ENCODE peak calls at places on chromosome 4, in six cellular contexts. O is left lung, F is fibroblast of lung, X is choroid plexus epithelial cell, V is osteoblast, Q is GM12865. B is an unnamed sample.

GRCh38 chr4:116101321-116101720 is 984.1 kb downstream of the TRAM1L1 start:
- DNase-seq in O (no peak), F (no peak), X (no peak), V (no peak), Q (peak; percentile 22), B (no peak)

GRCh38 chr4:166017804-166018203 is 144.8 kb downstream of the TLL1 start:
- DNase-seq in O (no peak), F (peak; percentile 30), X (no peak), V (no peak), Q (no peak), B (no peak)

GRCh38 chr4:8488791-8489369 is 48.3 kb downstream of the TRMT44 start:
- DNase-seq in O (no peak), F (no peak), X (no peak), V (peak; percentile 32), Q (no peak), B (no peak)

GRCh38 chr4:156128616-156129015 is 174.9 kb upstream of the CTSO start:
- DNase-seq in O (no peak), F (no peak), X (no peak), V (no peak), Q (no peak), B (no peak)

GRCh38 chr4:186201535-186202230 is 10.3 kb downstream of the CYP4V2 start:
- DNase-seq in O (no peak), F (no peak), X (peak; percentile 53), V (peak; percentile 83), Q (peak; percentile 56), B (peak; percentile 70)

GRCh38 chr4:138269175-138269574 is 27.0 kb upstream of the SLC7A11 start:
- DNase-seq in O (no peak), F (no peak), X (no peak), V (no peak), Q (no peak), B (no peak)

GRCh38 chr4:5554376-5554775 is 154.0 kb downstream of the EVC2 start:
- DNase-seq in O (no peak), F (no peak), X (peak; percentile 4), V (no peak), Q (no peak), B (no peak)

GRCh38 chr4:116020141-116020722 is 906.8 kb upstream of the NDST4 start:
- DNase-seq in O (no peak), F (no peak), X (no peak), V (no peak), Q (no peak), B (no peak)

GRCh38 chr4:150493846-150494245 is 88.1 kb upstream of the MAB21L2 start:
- DNase-seq in O (no peak), F (peak; percentile 40), X (peak; percentile 39), V (no peak), Q (no peak), B (no peak)

GRCh38 chr4:169207436-169208089 is 63.2 kb downstream of the SH3RF1 start:
- DNase-seq in O (no peak), F (peak; percentile 50), X (peak; percentile 51), V (peak; percentile 11), Q (no peak), B (no peak)

GRCh38 chr4:182649698-182650477 is 267.3 kb downstream of the DCTD start:
- DNase-seq in O (no peak), F (peak; percentile 65), X (no peak), V (peak; percentile 25), Q (no peak), B (no peak)

GRCh38 chr4:61938250-61938846 is 738.2 kb downstream of the ADGRL3 start:
- DNase-seq in O (no peak), F (no peak), X (no peak), V (no peak), Q (no peak), B (no peak)

DNA sequence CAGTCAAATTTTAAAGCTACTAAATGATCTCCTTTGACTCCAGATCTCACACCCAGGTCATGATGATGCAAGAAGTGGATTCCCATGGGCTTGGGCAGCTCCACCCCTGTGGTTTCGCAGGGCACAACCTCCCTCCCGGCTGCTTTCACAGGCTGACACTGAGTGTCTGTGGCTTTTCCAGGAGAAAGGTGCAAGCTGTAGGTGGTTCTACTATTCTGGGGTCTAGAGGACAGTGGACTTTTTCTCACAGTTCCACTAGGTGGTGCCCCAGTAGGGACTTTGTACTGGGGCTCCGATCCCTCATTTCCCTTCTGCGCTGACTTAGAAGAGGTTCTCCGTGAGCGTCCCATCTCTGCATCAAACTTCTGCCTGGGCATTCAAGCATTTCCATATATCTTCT is 845.2 kb downstream of the PCDH18 start:
- DNase-seq in O (no peak), F (no peak), X (peak; percentile 25), V (no peak), Q (peak; percentile 2), B (no peak)
- TF ChIP-seq CTCF in O (no peak), F (no peak), X (peak; percentile 51), V (no peak), Q (no peak), B (no peak)

GRCh38 chr4:40204507-40205258 is 7.9 kb downstream of the RHOH start:
- DNase-seq in O (no peak), F (no peak), X (no peak), V (no peak), Q (no peak), B (no peak)

GRCh38 chr4:40205259-40206198 is 8.7 kb downstream of the RHOH start:
- DNase-seq in O (no peak), F (no peak), X (no peak), V (no peak), Q (peak; percentile 95), B (peak; percentile 75)

GRCh38 chr4:40209401-40209800 is 12.6 kb downstream of the RHOH start:
- DNase-seq in O (no peak), F (no peak), X (no peak), V (no peak), Q (no peak), B (no peak)

GRCh38 chr4:40202474-40202873 is 5.6 kb downstream of the RHOH start:
- DNase-seq in O (no peak), F (no peak), X (no peak), V (no peak), Q (peak; percentile 51), B (no peak)

GRCh38 chr4:40206421-40206820 is 9.6 kb downstream of the RHOH start:
- DNase-seq in O (no peak), F (no peak), X (no peak), V (no peak), Q (no peak), B (no peak)
- H3K4me3 ChIP-seq in O (peak overlapping the region; percentile 33), F (no peak overlapping the region), X (no peak overlapping the region), V (no peak overlapping the region), Q (peak overlapping the region; percentile 87), B (peak overlapping the region; percentile 89)

GRCh38 chr4:21709031-21709430 is 239.5 kb downstream of the KCNIP4 start:
- DNase-seq in O (no peak), F (no peak), X (no peak), V (no peak), Q (no peak), B (no peak)
- TF ChIP-seq CTCF in O (no peak), F (no peak), X (no peak), V (no peak), Q (no peak), B (no peak)

GRCh38 chr4:118997601-118998000 is 108.9 kb downstream of the SYNPO2 start:
- DNase-seq in O (no peak), F (peak; percentile 37), X (peak; percentile 19), V (peak; percentile 73), Q (no peak), B (no peak)
- H3K4me3 ChIP-seq in O (no peak overlapping the region), F (no peak overlapping the region), X (no peak overlapping the region), V (no peak overlapping the region), Q (no peak overlapping the region), B (no peak overlapping the region)

DNA sequence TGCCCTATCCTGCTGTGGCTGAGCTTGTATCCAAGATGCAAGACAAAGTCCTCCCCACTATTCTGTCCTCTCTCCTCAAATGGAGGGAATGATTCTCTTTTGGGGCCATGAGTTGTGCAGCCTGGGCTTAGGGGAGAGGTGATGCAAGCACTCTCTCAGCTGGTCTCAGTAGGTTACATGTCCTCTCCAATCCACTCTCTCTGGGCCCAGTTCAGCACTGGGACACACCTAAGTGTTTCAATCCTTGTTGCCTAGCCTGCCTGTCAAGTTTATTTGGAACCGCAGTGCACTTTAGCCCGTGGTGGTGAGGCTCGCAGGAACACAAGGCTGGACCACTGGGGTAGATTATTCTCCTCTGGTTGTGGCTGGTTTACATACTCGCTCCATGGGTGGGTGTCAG is 23.8 kb upstream of the TMPRSS11D start:
- DNase-seq in O (no peak), F (no peak), X (no peak), V (no peak), Q (no peak), B (no peak)
- TF ChIP-seq CTCF in O (no peak), F (no peak), X (no peak), V (no peak), Q (no peak), B (no peak)

GRCh38 chr4:158161561-158162354 is 11.1 kb downstream of the GASK1B start:
- DNase-seq in O (peak; percentile 37), F (peak; percentile 98), X (peak; percentile 84), V (peak; percentile 86), Q (no peak), B (no peak)
- H3K4me3 ChIP-seq in O (no peak overlapping the region), F (no peak overlapping the region), X (no peak overlapping the region), V (no peak overlapping the region), Q (no peak overlapping the region), B (no peak overlapping the region)

DNA sequence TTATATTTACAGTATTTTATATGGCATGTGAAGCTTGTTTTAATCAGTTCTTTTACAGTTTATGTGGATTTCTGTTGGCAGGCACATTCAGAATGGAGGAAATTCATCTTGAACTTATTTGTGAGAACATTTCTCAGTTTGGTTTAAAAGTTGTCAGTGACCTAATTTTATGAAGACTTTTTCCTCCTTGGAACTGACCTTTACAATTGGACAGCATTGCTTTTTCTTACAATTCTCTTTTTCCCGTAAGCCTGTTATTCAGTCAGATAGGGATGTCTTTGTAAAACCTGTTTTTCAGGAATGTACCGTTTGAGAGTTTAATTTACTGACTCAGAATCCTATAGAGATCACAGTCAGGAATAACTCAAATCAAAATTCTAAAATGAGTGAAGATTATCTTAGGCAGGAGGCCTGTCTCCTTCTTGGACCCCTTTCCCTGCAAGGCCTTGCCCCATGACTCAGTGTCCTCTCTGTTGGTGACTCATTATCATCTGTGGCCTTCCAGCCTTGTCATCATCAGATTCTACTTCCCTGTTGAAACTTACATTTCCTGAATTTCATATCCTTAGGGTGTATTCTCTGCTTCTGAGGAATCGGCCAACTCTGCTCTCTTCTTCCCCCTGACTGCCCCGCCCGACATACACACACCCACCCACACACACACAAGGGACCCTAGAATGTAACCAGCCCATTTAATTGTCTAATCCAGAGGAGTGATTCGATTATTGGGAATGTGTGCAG is 99.7 kb downstream of the ARHGAP10 start:
- DNase-seq in O (no peak), F (peak; percentile 90), X (peak; percentile 78), V (peak; percentile 87), Q (no peak), B (no peak)
- TF ChIP-seq CTCF in O (no peak), F (no peak), X (no peak), V (no peak), Q (no peak), B (no peak)